ENCODE peak calls at places on chromosomes 11 and 22, in eight cellular contexts. U, G, K, I, R, M, A and B are unnamed samples.

GRCh38 chr22:25645266-25645665 is 80.8 kb downstream of the GRK3 start:
- DNase-seq in U (no peak), M (peak), R (no peak), G (peak), K (peak), I (no peak), A (no peak), B (peak)

GRCh38 chr11:86152006-86152862 is 83.3 kb upstream of the PICALM start:
- DNase-seq in G (no peak), A (no peak), R (no peak), K (peak), M (peak), I (no peak), U (no peak), B (peak)

GRCh38 chr11:23211221-23211620 is 350.9 kb upstream of the CCDC179 start:
- DNase-seq in U (peak), R (no peak), A (no peak), K (no peak), G (no peak), I (no peak), M (no peak), B (no peak)

GRCh38 chr11:46674463-46675287 is 25.7 kb downstream of the ARHGAP1 start:
- DNase-seq in M (no peak), A (peak), U (no peak), I (peak), R (no peak), K (no peak), G (peak), B (peak)

GRCh38 chr11:60852639-60853468 is 2.9 kb downstream of the PTGDR2 start:
- DNase-seq in I (no peak), A (no peak), R (peak), G (no peak), U (no peak), K (no peak), M (no peak), B (no peak)

GRCh38 chr11:46210133-46210636 is 67.3 kb upstream of the CREB3L1 start:
- DNase-seq in G (peak), U (peak), A (no peak), I (no peak), R (no peak), M (peak), K (peak), B (peak)

GRCh38 chr11:23897453-23898289 is 599.2 kb upstream of the LUZP2 start:
- DNase-seq in K (peak), I (no peak), A (no peak), G (peak), U (peak), M (peak), R (no peak), B (peak)

GRCh38 chr11:128616158-128616557 is 28.8 kb upstream of the ETS1 start:
- DNase-seq in U (no peak), A (no peak), K (no peak), M (no peak), R (no peak), I (no peak), G (no peak), B (no peak)

GRCh38 chr22:26470807-26471206 is 12.8 kb downstream of the HPS4 start:
- DNase-seq in G (no peak), R (no peak), M (no peak), I (no peak), A (no peak), U (no peak), K (no peak), B (no peak)

GRCh38 chr11:88363004-88363403 is 25.5 kb upstream of the CTSC start:
- DNase-seq in G (no peak), U (no peak), I (no peak), M (no peak), A (no peak), R (no peak), K (no peak), B (no peak)

GRCh38 chr11:8221025-8221723 is 42.5 kb downstream of the LMO1 start:
- DNase-seq in G (no peak), R (peak), I (no peak), M (no peak), U (no peak), K (peak), A (no peak), B (no peak)

GRCh38 chr11:122861631-122862030 is 20.9 kb upstream of the JHY start:
- DNase-seq in I (no peak), M (no peak), G (no peak), R (no peak), A (no peak), U (peak), K (no peak), B (no peak)

GRCh38 chr11:71062199-71062598 is 190.2 kb downstream of the SHANK2 start:
- DNase-seq in K (no peak), R (no peak), G (no peak), M (no peak), U (no peak), I (no peak), A (no peak), B (no peak)

GRCh38 chr11:15969701-15970329 is 386.5 kb downstream of the SOX6 start:
- DNase-seq in R (no peak), M (peak), I (no peak), G (peak), K (peak), U (peak), A (no peak), B (peak)

GRCh38 chr11:105799263-105799662 is 189.4 kb downstream of the GRIA4 start:
- DNase-seq in G (no peak), U (no peak), I (no peak), M (no peak), K (no peak), A (no peak), R (no peak), B (no peak)

DNA sequence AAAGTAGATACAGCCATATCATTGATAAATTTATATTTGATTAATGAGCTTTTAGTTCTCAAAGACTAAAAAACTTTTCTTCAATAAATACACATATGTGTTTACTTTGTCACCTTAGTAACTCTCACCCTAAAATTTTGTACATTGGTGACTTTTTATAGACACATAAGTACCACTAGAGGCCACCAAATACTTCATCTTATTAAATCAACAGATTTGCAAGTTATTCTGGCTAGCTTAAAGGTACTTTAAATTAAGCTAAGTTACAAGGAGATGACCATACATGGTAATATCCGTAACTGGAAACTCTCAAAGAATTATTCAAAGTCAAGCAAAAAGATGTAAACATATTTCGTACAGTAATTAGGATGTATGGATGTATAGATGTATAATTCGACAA is 112.2 kb downstream of the SBF2 start:
- DNase-seq in R (no peak), K (peak), A (no peak), I (no peak), M (peak), U (peak), G (peak), B (peak)
- TF ChIP-seq CTCF in R (peak), K (peak), A (peak), I (peak), M (no peak), U (peak), G (peak), B (peak)

DNA sequence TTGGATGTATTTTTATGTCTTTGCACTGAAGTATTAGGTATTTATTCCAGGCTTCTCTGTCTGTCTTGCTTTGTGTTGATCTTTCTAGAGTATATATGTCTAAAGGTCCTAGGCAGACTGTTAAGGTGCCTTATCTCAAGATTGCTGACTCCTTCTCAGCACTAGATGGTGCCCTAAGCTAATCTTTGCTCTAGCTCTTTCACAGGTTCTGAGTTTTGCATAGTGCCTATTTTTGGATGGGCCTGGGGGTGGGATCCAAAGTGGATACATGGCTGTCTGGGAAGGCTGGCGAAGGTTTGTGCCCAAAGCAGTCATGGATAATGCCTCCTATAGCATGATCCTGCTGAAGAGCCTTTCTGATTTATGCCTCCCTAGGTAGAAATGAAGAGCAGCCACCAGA is 154.9 kb downstream of the TRPC6 start:
- DNase-seq in I (no peak), A (peak), M (peak), K (peak), U (no peak), G (peak), R (no peak), B (peak)
- TF ChIP-seq CTCF in I (peak), A (peak), M (peak), K (peak), U (peak), G (peak), R (peak), B (peak)

DNA sequence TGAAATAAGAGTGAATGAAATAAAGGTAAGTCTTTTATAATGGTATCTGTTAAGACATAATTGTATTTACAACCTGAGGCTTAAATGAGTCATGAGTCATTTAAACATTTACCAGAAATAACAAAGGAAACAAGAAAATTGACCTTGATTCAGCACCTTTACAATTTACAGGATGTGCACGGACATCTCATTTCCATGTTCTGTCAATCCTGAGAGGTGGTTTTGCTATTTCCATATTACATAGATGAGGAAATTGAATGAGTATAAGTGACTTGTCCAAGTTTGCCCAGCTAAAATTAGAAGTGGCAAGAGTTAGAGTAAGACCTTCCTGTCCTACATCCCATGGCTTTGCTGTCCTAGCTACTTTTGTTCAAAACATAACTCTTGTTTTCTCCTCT is 89.1 kb downstream of the TRIM44 start:
- DNase-seq in A (no peak), K (no peak), R (no peak), G (no peak), M (no peak), U (peak), I (no peak), B (no peak)
- TF ChIP-seq CTCF in A (no peak), K (no peak), R (no peak), G (no peak), M (no peak), U (no peak), I (no peak), B (no peak)

DNA sequence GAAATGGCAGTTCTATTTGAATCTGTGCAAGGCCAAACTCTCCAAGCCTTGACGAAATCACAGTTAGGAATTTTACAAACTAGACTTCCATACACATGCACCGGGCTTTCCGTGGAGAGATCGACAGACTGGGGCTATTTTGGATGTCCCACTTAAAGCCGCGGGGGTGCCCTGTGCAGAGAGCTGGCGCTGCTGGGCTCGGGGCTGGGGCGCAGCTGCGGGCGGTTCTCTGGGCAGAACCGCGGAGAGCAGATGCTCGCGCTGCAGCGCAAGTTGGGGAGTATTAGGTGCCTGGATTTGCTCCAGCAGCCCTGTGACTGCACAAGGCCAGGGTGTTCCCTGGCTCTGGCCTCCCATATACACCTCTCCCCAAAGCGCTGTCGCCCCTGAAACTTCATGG is 67.2 kb downstream of the SPATA19 start:
- DNase-seq in K (no peak), A (no peak), I (no peak), G (no peak), M (no peak), R (no peak), U (no peak), B (no peak)
- TF ChIP-seq CTCF in K (no peak), A (no peak), I (no peak), G (no peak), M (no peak), R (no peak), U (no peak), B (no peak)

GRCh38 chr22:49136041-49136815 is 691.4 kb downstream of the BRD1 start:
- DNase-seq in A (no peak), U (no peak), G (no peak), R (no peak), I (no peak), M (no peak), K (no peak), B (no peak)
- TF ChIP-seq CTCF in A (no peak), U (no peak), G (no peak), R (no peak), I (no peak), M (no peak), K (no peak), B (no peak)

DNA sequence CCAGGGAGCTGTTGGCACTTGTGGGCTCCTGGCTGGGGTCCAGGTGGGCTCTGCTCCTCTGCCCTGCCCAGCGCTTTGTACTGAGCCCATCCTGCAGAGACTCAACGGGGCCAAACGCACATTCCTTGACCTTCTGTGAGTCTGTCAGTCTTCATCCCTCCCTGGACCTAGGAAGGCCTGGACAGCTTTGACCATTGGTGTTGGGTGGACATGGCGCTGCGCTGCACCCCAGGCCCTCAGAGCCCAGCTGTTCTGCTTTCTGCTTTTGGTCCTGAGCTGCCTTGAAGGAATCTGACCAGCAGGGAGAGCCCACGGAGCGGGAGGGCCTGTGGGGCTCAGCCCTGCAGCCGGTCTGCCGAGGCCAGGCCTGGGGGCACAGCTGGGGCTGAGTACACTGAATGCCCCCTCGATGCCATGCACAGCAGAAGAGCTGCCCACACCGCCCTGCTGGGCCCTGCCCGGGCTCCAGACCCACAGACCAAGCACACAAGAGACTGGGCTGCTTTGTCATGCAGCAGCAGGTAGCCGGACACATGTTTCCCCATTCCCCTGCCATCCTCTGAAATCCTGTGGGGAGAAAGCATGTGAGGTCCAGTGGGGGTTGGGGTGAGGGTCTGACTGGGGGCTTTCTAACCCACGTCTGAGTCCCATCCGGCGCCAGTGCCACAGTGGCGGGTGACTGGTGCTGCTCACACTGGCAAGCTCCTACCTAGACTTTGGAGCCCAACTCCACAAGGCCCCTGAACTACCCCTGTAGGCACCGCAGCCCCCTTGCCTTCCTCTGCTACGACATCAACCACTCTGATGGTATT is 24.1 kb upstream of the CCDC188 start:
- DNase-seq in M (peak), I (no peak), R (no peak), G (peak), K (peak), U (peak), A (peak), B (peak)
- TF ChIP-seq CTCF in M (peak), I (peak), R (no peak), G (peak), K (peak), U (no peak), A (peak), B (peak)

GRCh38 chr11:77475206-77475605 is 1.3 kb upstream of the PAK1 start:
- DNase-seq in K (no peak), I (no peak), G (no peak), A (no peak), R (no peak), U (no peak), M (no peak), B (no peak)

GRCh38 chr11:77473001-77473800 is 693 bp downstream of the PAK1 start:
- DNase-seq in G (peak), A (peak), M (no peak), K (no peak), I (peak), U (peak), R (peak), B (no peak)

GRCh38 chr11:77474509-77475070 is 696 bp upstream of the PAK1 start:
- DNase-seq in U (peak), M (no peak), K (no peak), G (no peak), R (no peak), I (no peak), A (no peak), B (no peak)

GRCh38 chr11:77471520-77472234 is 2.2 kb downstream of the PAK1 start:
- DNase-seq in M (no peak), K (no peak), R (no peak), A (peak), U (no peak), G (peak), I (no peak), B (no peak)

DNA sequence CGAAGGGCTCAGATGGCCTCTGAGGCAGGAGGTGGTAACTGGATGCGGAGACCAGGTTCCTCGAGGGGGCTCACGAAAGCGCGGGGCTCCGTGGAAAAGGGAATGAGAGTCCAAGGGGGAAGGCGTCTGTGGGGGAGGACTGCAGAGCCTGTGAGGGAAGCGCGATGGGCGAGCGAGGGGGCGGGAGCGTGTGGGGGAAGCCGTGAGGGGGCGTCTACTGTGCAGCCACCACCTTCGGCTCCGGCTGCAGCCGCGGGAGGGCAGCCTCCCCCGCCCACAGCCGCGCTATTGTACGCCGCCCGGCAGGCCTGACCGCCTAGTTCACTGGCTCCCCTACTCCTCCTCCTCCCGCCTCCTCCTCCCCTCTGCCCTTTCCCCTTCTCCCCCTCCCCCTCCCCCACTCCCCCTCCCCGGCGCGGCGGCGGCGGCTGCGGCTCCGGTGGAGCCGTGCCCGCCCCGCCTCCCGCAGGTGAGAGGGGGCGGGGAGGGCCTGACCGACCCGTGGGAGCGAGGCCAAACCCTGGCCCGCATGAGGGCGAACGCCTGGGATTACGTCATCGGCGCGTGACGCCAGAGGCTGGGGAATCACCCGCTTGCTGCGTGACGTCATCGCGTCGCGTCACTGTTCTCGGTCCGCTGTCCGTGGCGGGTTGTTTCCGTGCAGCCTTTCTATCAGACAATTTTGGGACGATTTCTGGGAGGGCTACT is at the start of gene PAK1:
- DNase-seq in G (peak), U (peak), A (peak), I (peak), R (peak), M (peak), K (peak), B (peak)
- TF ChIP-seq CTCF in G (peak), U (peak), A (no peak), I (peak), R (peak), M (peak), K (no peak), B (peak)

GRCh38 chr11:64360403-64360980 is 1.5 kb downstream of the RPS6KA4 start:
- DNase-seq in R (no peak), K (no peak), A (no peak), M (no peak), U (no peak), G (no peak), I (no peak), B (no peak)

GRCh38 chr11:64359712-64360402 is 895 bp downstream of the RPS6KA4 start:
- DNase-seq in G (no peak), M (no peak), R (peak), A (no peak), U (no peak), I (no peak), K (no peak), B (no peak)

GRCh38 chr11:64357904-64358535 is 942 bp upstream of the RPS6KA4 start:
- DNase-seq in A (no peak), U (peak), I (no peak), R (no peak), G (no peak), K (no peak), M (peak), B (no peak)

GRCh38 chr11:64358536-64358906 is 441 bp upstream of the RPS6KA4 start:
- DNase-seq in G (no peak), M (no peak), A (no peak), K (no peak), U (no peak), R (no peak), I (no peak), B (no peak)

DNA sequence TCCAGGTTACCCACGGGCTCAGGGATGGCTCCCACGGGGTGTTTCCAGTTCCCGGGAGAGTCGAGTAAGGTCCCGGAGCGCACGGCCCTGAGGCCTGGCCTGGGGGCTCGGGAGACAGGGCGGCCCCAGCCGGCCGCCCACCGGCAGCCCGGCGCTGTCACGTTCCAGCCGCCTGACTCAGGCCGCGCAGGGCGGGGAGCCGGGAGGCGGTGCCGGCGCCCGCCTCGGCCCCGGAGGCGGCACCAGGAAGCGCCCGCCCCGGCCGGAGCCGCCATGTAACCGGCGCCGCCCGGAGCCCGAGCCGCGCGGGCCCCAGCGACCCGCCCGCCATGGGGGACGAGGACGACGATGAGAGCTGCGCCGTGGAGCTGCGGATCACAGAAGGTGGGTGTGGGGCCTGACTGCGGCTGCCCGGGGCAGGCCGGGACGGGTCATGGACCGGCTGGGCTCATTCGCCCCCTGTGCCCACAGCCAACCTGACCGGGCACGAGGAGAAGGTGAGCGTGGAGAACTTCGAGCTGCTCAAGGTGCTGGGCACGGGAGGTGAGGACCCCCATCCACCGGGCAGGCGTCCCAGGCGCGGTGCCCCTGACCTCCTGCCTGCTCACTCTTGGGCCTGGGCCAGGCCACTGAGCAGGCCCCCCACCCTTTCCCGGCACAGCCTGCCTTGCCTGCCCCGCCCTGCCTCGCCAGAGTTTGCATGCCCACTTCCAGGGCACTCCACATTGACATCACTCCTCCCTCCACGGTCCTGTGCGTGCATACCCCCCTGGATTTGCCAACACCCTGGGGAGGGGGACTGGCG is at the start of gene RPS6KA4:
- DNase-seq in A (peak), M (peak), I (peak), R (peak), U (peak), K (peak), G (peak), B (peak)
- TF ChIP-seq CTCF in A (no peak), M (no peak), I (peak), R (no peak), U (no peak), K (no peak), G (no peak), B (no peak)